ENCODE peak calls at places on chromosome 1, in five cellular contexts. F, C, Q, E and R are unnamed samples.

GRCh38 chr1:84078108-84078823 is 65.8 kb upstream of the PRKACB start:
- DNase-seq in F (peak; percentile 11), E (no peak), Q (no peak), C (no peak), R (peak; percentile 45)

GRCh38 chr1:155085504-155086181 is 7.0 kb downstream of the EFNA3 start:
- DNase-seq in F (peak; percentile 61), Q (no peak), E (no peak), C (no peak), R (peak; percentile 77)

GRCh38 chr1:55012661-55013060 is 13.9 kb downstream of the BSND start:
- DNase-seq in E (no peak), C (no peak), Q (no peak), F (no peak), R (no peak)

GRCh38 chr1:226603976-226604845 is 55.6 kb downstream of the STUM start:
- DNase-seq in Q (no peak), C (no peak), E (no peak), F (no peak), R (peak; percentile 71)

GRCh38 chr1:246602194-246602593 is 35.9 kb downstream of the CNST start:
- DNase-seq in F (no peak), Q (no peak), C (no peak), E (no peak), R (no peak)

GRCh38 chr1:246860401-246860800 is 71.3 kb downstream of the AHCTF1 start:
- DNase-seq in E (no peak), C (no peak), Q (no peak), F (no peak), R (no peak)

GRCh38 chr1:228500901-228501871 is 14.0 kb downstream of the RNF187 start:
- DNase-seq in Q (peak; percentile 78), F (peak; percentile 87), C (peak; percentile 61), E (peak; percentile 76), R (peak; percentile 88)

GRCh38 chr1:24886241-24886640 is 43.8 kb downstream of the RUNX3 start:
- DNase-seq in F (peak; percentile 3), Q (no peak), C (no peak), E (no peak), R (no peak)

GRCh38 chr1:108747898-108748297 is 1.4 kb downstream of the STXBP3 start:
- DNase-seq in Q (no peak), C (no peak), E (no peak), F (no peak), R (no peak)
- H3K4me3 ChIP-seq in Q (no peak overlapping the region), C (no peak overlapping the region), E (peak overlapping the region; percentile 80), F (no peak overlapping the region), R (peak overlapping the region; percentile 87)

GRCh38 chr1:45455162-45455561 is 35.8 kb downstream of the TESK2 start:
- DNase-seq in E (no peak), Q (no peak), C (no peak), F (no peak), R (peak; percentile 38)
- TF ChIP-seq CREB1 in E (no peak), Q (no peak), C (no peak), F (no peak), R (no peak)

GRCh38 chr1:199585392-199585791 is 442.1 kb upstream of the NR5A2 start:
- DNase-seq in E (no peak), Q (no peak), F (no peak), C (no peak), R (no peak)

GRCh38 chr1:199591468-199591867 is 436.0 kb upstream of the NR5A2 start:
- DNase-seq in E (no peak), F (no peak), C (no peak), Q (no peak), R (no peak)

GRCh38 chr1:199593475-199593874 is 434.0 kb upstream of the NR5A2 start:
- DNase-seq in F (no peak), Q (no peak), E (no peak), C (no peak), R (no peak)

DNA sequence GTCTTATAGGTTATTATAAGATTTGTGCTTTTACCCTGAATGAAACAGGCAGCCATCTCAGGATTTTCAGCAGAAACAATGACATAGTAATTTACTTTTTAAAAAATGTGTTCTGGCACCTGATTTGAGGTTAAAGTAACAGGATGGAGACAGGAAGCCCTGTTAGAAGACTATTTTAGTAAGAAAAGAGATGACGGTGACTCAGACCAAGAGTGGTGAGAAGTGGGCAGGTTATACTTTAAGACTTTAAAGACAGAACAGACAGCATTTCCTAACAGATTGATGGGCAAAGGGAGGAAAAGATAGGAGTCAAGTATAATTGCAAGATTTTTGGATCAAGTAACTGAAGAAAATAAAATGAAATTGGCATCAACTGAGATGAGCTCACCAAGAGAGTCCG is 436.8 kb upstream of the NR5A2 start:
- DNase-seq in C (no peak), Q (no peak), E (no peak), F (no peak), R (no peak)
- H3K4me3 ChIP-seq in C (no peak overlapping the region), Q (no peak overlapping the region), E (no peak overlapping the region), F (no peak overlapping the region), R (no peak overlapping the region)

GRCh38 chr1:19315378-19316206 is 3.5 kb downstream of the SLC66A1 start:
- DNase-seq in Q (peak; percentile 56), C (no peak), F (no peak), E (no peak), R (no peak)
- TF ChIP-seq CREB1 in Q (peak; percentile 44), C (no peak), F (no peak), E (no peak), R (no peak)

GRCh38 chr1:16144325-16145029 is 11.4 kb downstream of the EPHA2 start:
- DNase-seq in F (peak; percentile 59), C (no peak), Q (no peak), E (no peak), R (no peak)
- H3K4me3 ChIP-seq in F (peak overlapping the region; percentile 6), C (no peak overlapping the region), Q (no peak overlapping the region), E (no peak overlapping the region), R (peak overlapping the region; percentile 42)

DNA sequence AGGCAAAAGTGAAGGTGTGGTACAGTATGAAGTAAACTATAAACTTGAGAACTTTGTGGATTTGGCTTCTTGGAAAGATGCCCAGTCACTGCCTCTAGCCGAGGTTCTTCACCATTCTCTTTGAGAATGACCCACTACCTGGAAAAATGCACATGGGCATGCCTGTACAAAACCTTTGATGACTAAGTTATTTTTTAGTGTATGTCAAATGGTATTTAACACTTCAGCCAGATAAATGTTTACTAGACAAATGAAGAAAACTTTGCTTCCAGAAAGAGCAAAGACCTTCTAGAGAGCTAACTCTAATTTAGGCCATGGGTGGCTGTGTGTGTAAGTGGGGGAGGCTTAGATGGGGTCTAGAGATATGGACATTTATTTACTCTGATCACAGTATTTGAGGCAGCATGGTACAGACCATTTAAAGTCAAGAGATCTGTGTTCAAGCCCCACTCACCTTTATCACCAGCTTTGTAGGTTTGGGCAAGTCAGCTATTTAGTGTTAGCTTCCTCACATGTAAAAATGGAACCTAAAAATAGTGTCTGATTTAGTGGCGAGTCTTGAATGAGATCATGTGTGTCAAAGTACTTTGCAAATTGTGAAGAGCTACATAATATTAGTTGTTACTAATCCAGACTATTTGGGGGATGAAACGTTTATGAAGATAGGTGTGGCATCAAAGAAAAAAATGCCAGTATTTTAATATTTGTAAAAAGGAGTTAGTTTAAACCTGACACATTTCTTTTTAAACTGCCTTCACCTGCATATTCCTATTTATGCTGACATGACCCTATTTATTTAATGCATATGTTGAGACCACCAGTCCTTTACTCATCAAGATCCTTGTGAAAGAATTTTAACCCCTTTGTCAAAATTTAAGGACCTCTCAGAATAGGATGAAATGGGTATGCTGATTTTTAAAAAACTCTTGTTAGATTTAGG is 20.2 kb downstream of the NFYC start:
- DNase-seq in E (peak; percentile 50), Q (no peak), C (no peak), F (no peak), R (no peak)
- TF ChIP-seq CREB1 in E (no peak), Q (no peak), C (no peak), F (no peak), R (no peak)

GRCh38 chr1:178938281-178938958 is 67.5 kb upstream of the ANGPTL1 start:
- DNase-seq in Q (no peak), F (no peak), E (no peak), C (no peak), R (no peak)
- H3K4me3 ChIP-seq in Q (no peak overlapping the region), F (no peak overlapping the region), E (no peak overlapping the region), C (no peak overlapping the region), R (no peak overlapping the region)